ENCODE peak calls at places on chromosomes 6 and 20, in seven cellular contexts. O is CD4-positive, alpha-beta memory T cell; A is T-helper 9 cell; H is SHP77; P is astrocyte of the spinal cord; L is activated T-cell treated with anti-CD3 and anti-CD28 coated beads, Interleukin-2, amount 50 U/mL, for 4 hours; Q is AG10803. S is an unnamed sample.

GRCh38 chr6:41581381-41581991 is 35.3 kb downstream of the FOXP4 start:
- DNase-seq in P (peak; percentile 93), L (no peak), H (peak; percentile 57), Q (peak; percentile 78), O (no peak), A (no peak), S (no peak)

GRCh38 chr6:160038479-160038878 is 69.6 kb downstream of the IGF2R start:
- DNase-seq in P (no peak), O (no peak), A (no peak), Q (no peak), H (no peak), L (no peak), S (no peak)

GRCh38 chr6:41132254-41132653 is 21.9 kb downstream of the TREML1 start:
- DNase-seq in H (no peak), A (no peak), O (no peak), P (no peak), Q (no peak), L (no peak), S (no peak)

GRCh38 chr6:24775520-24776058 is 852 bp downstream of the GMNN start:
- DNase-seq in H (no peak), P (peak; percentile 68), O (no peak), Q (peak; percentile 65), A (peak; percentile 12), L (no peak), S (no peak)

GRCh38 chr6:2498224-2498623 is 252.5 kb downstream of the MYLK4 start:
- DNase-seq in P (peak; percentile 40), Q (no peak), O (no peak), A (no peak), L (no peak), H (peak; percentile 72), S (no peak)

GRCh38 chr6:70669133-70669532 is 1.4 kb downstream of the SMAP1 start:
- DNase-seq in A (no peak), H (no peak), O (no peak), L (no peak), P (peak; percentile 7), Q (no peak), S (no peak)

GRCh38 chr6:110105296-110105695 is 74.2 kb downstream of the WASF1 start:
- DNase-seq in H (no peak), L (no peak), P (no peak), Q (no peak), A (no peak), O (no peak), S (no peak)

GRCh38 chr6:109978174-109979032 is at the start of gene GPR6:
- DNase-seq in Q (peak; percentile 25), P (peak; percentile 47), O (peak; percentile 12), H (peak; percentile 83), L (peak; percentile 6), A (no peak), S (no peak)

GRCh38 chr6:150229775-150230561 is 87.1 kb downstream of the PPP1R14C start:
- DNase-seq in L (no peak), P (no peak), H (no peak), O (no peak), Q (peak; percentile 35), A (no peak), S (no peak)

GRCh38 chr6:100568255-100568654 is 103.5 kb upstream of the SIM1 start:
- DNase-seq in Q (no peak), O (no peak), A (no peak), P (no peak), H (no peak), L (no peak), S (no peak)

GRCh38 chr6:117552618-117553017 is 49.7 kb downstream of the GOPC start:
- DNase-seq in H (no peak), A (no peak), O (no peak), Q (no peak), P (no peak), L (no peak), S (no peak)

GRCh38 chr20:45174434-45175364 is at the start of gene PI3:
- DNase-seq in O (no peak), P (no peak), L (no peak), Q (no peak), A (no peak), H (no peak), S (no peak)

GRCh38 chr20:58096880-58097813 is 131.3 kb downstream of the ANKRD60 start:
- DNase-seq in A (no peak), Q (no peak), H (no peak), P (no peak), L (no peak), O (no peak), S (no peak)

GRCh38 chr20:34256629-34257124 is 15.5 kb downstream of the ASIP start:
- DNase-seq in A (no peak), P (no peak), L (no peak), Q (no peak), H (no peak), O (no peak), S (no peak)

GRCh38 chr20:22430154-22430745 is 154.1 kb downstream of the FOXA2 start:
- DNase-seq in L (no peak), H (peak; percentile 96), P (no peak), A (no peak), Q (no peak), O (no peak), S (no peak)

GRCh38 chr6:106613590-106613989 is 15.7 kb downstream of the RTN4IP1 start:
- DNase-seq in P (no peak), H (no peak), A (no peak), O (no peak), Q (no peak), L (no peak), S (no peak)

GRCh38 chr20:56400001-56400640 is 7.7 kb downstream of the CSTF1 start:
- DNase-seq in P (peak; percentile 80), O (peak; percentile 70), L (peak; percentile 63), H (peak; percentile 63), A (peak; percentile 44), Q (peak; percentile 80), S (peak; percentile 79)

GRCh38 chr20:14197097-14197496 is 140.3 kb downstream of the FLRT3 start:
- DNase-seq in L (no peak), P (peak; percentile 46), H (no peak), Q (peak; percentile 80), O (no peak), A (no peak), S (no peak)

GRCh38 chr6:5584072-5584471 is 322.8 kb downstream of the FARS2 start:
- DNase-seq in Q (peak; percentile 93), L (no peak), H (no peak), P (peak; percentile 63), A (no peak), O (no peak), S (no peak)

GRCh38 chr6:34671362-34671761 is 25.2 kb downstream of the ILRUN start:
- DNase-seq in P (no peak), Q (peak; percentile 48), O (no peak), L (no peak), H (no peak), A (no peak), S (no peak)

GRCh38 chr6:149454405-149454848 is 30.4 kb downstream of the ZC3H12D start:
- DNase-seq in P (peak; percentile 93), O (no peak), L (no peak), H (peak; percentile 55), Q (peak; percentile 95), A (no peak), S (no peak)

GRCh38 chr20:64171211-64171610 is 7.0 kb downstream of the MYT1 start:
- DNase-seq in Q (no peak), L (no peak), O (no peak), P (no peak), H (no peak), A (no peak), S (no peak)

GRCh38 chr20:22403860-22404608 is 180.3 kb downstream of the FOXA2 start:
- DNase-seq in L (no peak), O (no peak), P (no peak), A (no peak), Q (no peak), H (peak; percentile 75), S (no peak)

GRCh38 chr6:47161176-47161687 is 119.1 kb upstream of the ADGRF1 start:
- DNase-seq in O (no peak), H (no peak), P (peak; percentile 73), A (no peak), L (no peak), Q (peak; percentile 72), S (no peak)

GRCh38 chr6:36576573-36576972 is 17.6 kb upstream of the SRSF3 start:
- DNase-seq in L (no peak), Q (no peak), H (no peak), P (no peak), O (no peak), A (no peak), S (no peak)

GRCh38 chr6:13568970-13569369 is 5.4 kb upstream of the SIRT5 start:
- DNase-seq in H (no peak), Q (no peak), O (no peak), L (no peak), P (no peak), A (no peak), S (no peak)

GRCh38 chr6:53605543-53606235 is 59.9 kb downstream of the KLHL31 start:
- DNase-seq in Q (no peak), H (no peak), L (no peak), O (no peak), A (no peak), P (no peak), S (no peak)

GRCh38 chr20:57210054-57210910 is 56.2 kb downstream of the BMP7 start:
- DNase-seq in Q (no peak), H (no peak), O (no peak), P (no peak), A (no peak), L (no peak), S (no peak)

GRCh38 chr6:170473226-170473789 is 79.8 kb downstream of the PSMB1 start:
- DNase-seq in A (no peak), L (no peak), Q (no peak), O (no peak), H (peak; percentile 76), P (no peak), S (no peak)

GRCh38 chr6:145310116-145310515 is 425.2 kb downstream of the EPM2A start:
- DNase-seq in A (no peak), P (peak; percentile 8), O (no peak), Q (peak; percentile 82), H (no peak), L (no peak), S (no peak)

GRCh38 chr6:125952764-125953501 is 3.6 kb upstream of the HINT3 start:
- DNase-seq in O (no peak), Q (peak; percentile 30), P (no peak), L (no peak), H (peak; percentile 65), A (no peak), S (no peak)

GRCh38 chr6:88538130-88538706 is 372.1 kb upstream of the CNR1 start:
- DNase-seq in O (no peak), Q (no peak), H (no peak), L (no peak), A (no peak), P (peak; percentile 12), S (no peak)

GRCh38 chr20:10965936-10966470 is 292.2 kb upstream of the JAG1 start:
- DNase-seq in L (no peak), Q (no peak), P (no peak), O (no peak), A (no peak), H (no peak), S (no peak)

GRCh38 chr6:76453270-76453669 is 380.8 kb upstream of the IMPG1 start:
- DNase-seq in A (no peak), P (no peak), Q (no peak), L (no peak), O (no peak), H (no peak), S (no peak)

GRCh38 chr6:142746524-142746923 is 198.5 kb downstream of the HIVEP2 start:
- DNase-seq in L (peak; percentile 21), P (peak; percentile 41), Q (no peak), A (peak; percentile 7), H (peak; percentile 17), O (peak; percentile 37), S (peak; percentile 62)

GRCh38 chr20:38313676-38314075 is 9.7 kb downstream of the BPI start:
- DNase-seq in A (no peak), H (no peak), O (no peak), Q (no peak), L (no peak), P (no peak), S (no peak)

GRCh38 chr6:17311595-17312311 is 30.6 kb downstream of the RBM24 start:
- DNase-seq in A (no peak), P (peak; percentile 47), O (no peak), H (peak; percentile 20), Q (peak; percentile 57), L (no peak), S (no peak)